ENCODE peak calls at places on chromosome 20, in nine cellular contexts. One of them, this sample, is unnamed.

GRCh38 chr20:50537546-50538201 is 27.5 kb downstream of the PTPN1 start:
- DNase-seq in PC-3: no peak
- DNase-seq in cardiac fibroblast: no peak
- DNase-seq in MCF 10A: no peak
- DNase-seq in fibroblast of the aortic adventitia: no peak
- DNase-seq in A549: no peak
- DNase-seq in astrocyte: no peak
- DNase-seq in AG09309: no peak
- DNase-seq in WERI-Rb-1: no peak
- DNase-seq in this sample: no peak

GRCh38 chr20:56359212-56360132 is 698 bp downstream of the FAM210B start:
- DNase-seq in PC-3: peak; percentile 78
- DNase-seq in cardiac fibroblast: peak; percentile 80
- DNase-seq in MCF 10A: peak; percentile 72
- DNase-seq in fibroblast of the aortic adventitia: peak; percentile 72
- DNase-seq in A549: peak; percentile 48
- DNase-seq in astrocyte: peak; percentile 73
- DNase-seq in AG09309: no peak
- DNase-seq in WERI-Rb-1: peak; percentile 39
- DNase-seq in this sample: peak; percentile 64

GRCh38 chr20:4563534-4563933 is 158.2 kb upstream of the PRND start:
- DNase-seq in PC-3: peak; percentile 78
- DNase-seq in cardiac fibroblast: peak; percentile 72
- DNase-seq in MCF 10A: peak; percentile 73
- DNase-seq in fibroblast of the aortic adventitia: peak; percentile 71
- DNase-seq in A549: peak; percentile 69
- DNase-seq in astrocyte: peak; percentile 65
- DNase-seq in AG09309: no peak
- DNase-seq in WERI-Rb-1: no peak
- DNase-seq in this sample: peak; percentile 76

GRCh38 chr20:41232971-41233926 is 84.3 kb downstream of the ZHX3 start:
- DNase-seq in PC-3: peak; percentile 79
- DNase-seq in cardiac fibroblast: peak; percentile 82
- DNase-seq in MCF 10A: peak; percentile 73
- DNase-seq in fibroblast of the aortic adventitia: peak; percentile 84
- DNase-seq in A549: peak; percentile 10
- DNase-seq in astrocyte: peak; percentile 92
- DNase-seq in AG09309: peak; percentile 60
- DNase-seq in WERI-Rb-1: no peak
- DNase-seq in this sample: peak; percentile 91

GRCh38 chr20:37179671-37180524 is 550 bp upstream of the MROH8 start:
- DNase-seq in PC-3: peak; percentile 88
- DNase-seq in cardiac fibroblast: peak; percentile 23
- DNase-seq in MCF 10A: peak; percentile 68
- DNase-seq in fibroblast of the aortic adventitia: peak; percentile 40
- DNase-seq in A549: peak; percentile 28
- DNase-seq in astrocyte: peak; percentile 76
- DNase-seq in AG09309: no peak
- DNase-seq in WERI-Rb-1: no peak
- DNase-seq in this sample: peak; percentile 78

GRCh38 chr20:48583171-48583570 is 244.6 kb downstream of the PREX1 start:
- DNase-seq in PC-3: no peak
- DNase-seq in cardiac fibroblast: no peak
- DNase-seq in MCF 10A: no peak
- DNase-seq in fibroblast of the aortic adventitia: no peak
- DNase-seq in A549: no peak
- DNase-seq in astrocyte: no peak
- DNase-seq in AG09309: no peak
- DNase-seq in WERI-Rb-1: no peak
- DNase-seq in this sample: no peak

GRCh38 chr20:5786930-5787826 is 37.0 kb downstream of the SHLD1 start:
- DNase-seq in PC-3: peak; percentile 23
- DNase-seq in cardiac fibroblast: peak; percentile 86
- DNase-seq in MCF 10A: peak; percentile 74
- DNase-seq in fibroblast of the aortic adventitia: peak; percentile 86
- DNase-seq in A549: peak; percentile 57
- DNase-seq in astrocyte: peak; percentile 57
- DNase-seq in AG09309: no peak
- DNase-seq in WERI-Rb-1: no peak
- DNase-seq in this sample: peak; percentile 28

GRCh38 chr20:24236204-24236603 is 233.2 kb upstream of the SYNDIG1 start:
- DNase-seq in PC-3: no peak
- DNase-seq in cardiac fibroblast: no peak
- DNase-seq in MCF 10A: no peak
- DNase-seq in fibroblast of the aortic adventitia: no peak
- DNase-seq in A549: no peak
- DNase-seq in astrocyte: no peak
- DNase-seq in AG09309: no peak
- DNase-seq in WERI-Rb-1: no peak
- DNase-seq in this sample: no peak

GRCh38 chr20:25282034-25282781 is 34.3 kb downstream of the PYGB start:
- DNase-seq in PC-3: no peak
- DNase-seq in cardiac fibroblast: no peak
- DNase-seq in MCF 10A: no peak
- DNase-seq in fibroblast of the aortic adventitia: no peak
- DNase-seq in A549: no peak
- DNase-seq in astrocyte: no peak
- DNase-seq in AG09309: no peak
- DNase-seq in WERI-Rb-1: peak; percentile 3
- DNase-seq in this sample: no peak

GRCh38 chr20:25863536-25864325 is 167.1 kb upstream of the ZNF337 start:
- DNase-seq in PC-3: peak; percentile 34
- DNase-seq in cardiac fibroblast: no peak
- DNase-seq in MCF 10A: no peak
- DNase-seq in fibroblast of the aortic adventitia: no peak
- DNase-seq in A549: no peak
- DNase-seq in astrocyte: no peak
- DNase-seq in AG09309: no peak
- DNase-seq in WERI-Rb-1: no peak
- DNase-seq in this sample: no peak

GRCh38 chr20:57124800-57125399 is 141.5 kb downstream of the BMP7 start:
- DNase-seq in PC-3: peak; percentile 25
- DNase-seq in cardiac fibroblast: no peak
- DNase-seq in MCF 10A: no peak
- DNase-seq in fibroblast of the aortic adventitia: no peak
- DNase-seq in A549: no peak
- DNase-seq in astrocyte: no peak
- DNase-seq in AG09309: no peak
- DNase-seq in WERI-Rb-1: no peak
- DNase-seq in this sample: no peak

GRCh38 chr20:23200914-23201313 is 114.8 kb upstream of the CD93 start:
- DNase-seq in PC-3: peak; percentile 70
- DNase-seq in cardiac fibroblast: peak; percentile 25
- DNase-seq in MCF 10A: peak; percentile 79
- DNase-seq in fibroblast of the aortic adventitia: no peak
- DNase-seq in A549: peak; percentile 66
- DNase-seq in astrocyte: peak; percentile 10
- DNase-seq in AG09309: no peak
- DNase-seq in WERI-Rb-1: peak; percentile 57
- DNase-seq in this sample: no peak

GRCh38 chr20:19712737-19713260 is 45.3 kb upstream of the RIN2 start:
- DNase-seq in PC-3: peak; percentile 9
- DNase-seq in cardiac fibroblast: no peak
- DNase-seq in MCF 10A: no peak
- DNase-seq in fibroblast of the aortic adventitia: no peak
- DNase-seq in A549: no peak
- DNase-seq in astrocyte: no peak
- DNase-seq in AG09309: no peak
- DNase-seq in WERI-Rb-1: no peak
- DNase-seq in this sample: no peak

GRCh38 chr20:58271596-58272460 is 37.7 kb upstream of the RAB22A start:
- DNase-seq in PC-3: no peak
- DNase-seq in cardiac fibroblast: no peak
- DNase-seq in MCF 10A: no peak
- DNase-seq in fibroblast of the aortic adventitia: no peak
- DNase-seq in A549: no peak
- DNase-seq in astrocyte: no peak
- DNase-seq in AG09309: no peak
- DNase-seq in WERI-Rb-1: no peak
- DNase-seq in this sample: no peak

GRCh38 chr20:60867589-60867988 is 384.5 kb upstream of the CDH4 start:
- DNase-seq in PC-3: no peak
- DNase-seq in cardiac fibroblast: no peak
- DNase-seq in MCF 10A: no peak
- DNase-seq in fibroblast of the aortic adventitia: no peak
- DNase-seq in A549: no peak
- DNase-seq in astrocyte: no peak
- DNase-seq in AG09309: no peak
- DNase-seq in WERI-Rb-1: no peak
- DNase-seq in this sample: no peak

GRCh38 chr20:57464642-57465211 is 60.2 kb downstream of the CTCFL start:
- DNase-seq in PC-3: peak; percentile 59
- DNase-seq in cardiac fibroblast: peak; percentile 33
- DNase-seq in MCF 10A: peak; percentile 62
- DNase-seq in fibroblast of the aortic adventitia: peak; percentile 16
- DNase-seq in A549: peak; percentile 71
- DNase-seq in astrocyte: no peak
- DNase-seq in AG09309: no peak
- DNase-seq in WERI-Rb-1: peak; percentile 20
- DNase-seq in this sample: peak; percentile 31

GRCh38 chr20:51767018-51767866 is 948 bp downstream of the ATP9A start:
- DNase-seq in PC-3: peak; percentile 97
- DNase-seq in cardiac fibroblast: peak; percentile 22
- DNase-seq in MCF 10A: peak; percentile 88
- DNase-seq in fibroblast of the aortic adventitia: peak; percentile 16
- DNase-seq in A549: peak; percentile 87
- DNase-seq in astrocyte: peak; percentile 18
- DNase-seq in AG09309: no peak
- DNase-seq in WERI-Rb-1: peak; percentile 90
- DNase-seq in this sample: no peak

GRCh38 chr20:61805781-61806180 is 259.9 kb downstream of the TAF4 start:
- DNase-seq in PC-3: no peak
- DNase-seq in cardiac fibroblast: no peak
- DNase-seq in MCF 10A: no peak
- DNase-seq in fibroblast of the aortic adventitia: no peak
- DNase-seq in A549: no peak
- DNase-seq in astrocyte: no peak
- DNase-seq in AG09309: no peak
- DNase-seq in WERI-Rb-1: no peak
- DNase-seq in this sample: no peak

GRCh38 chr20:35436175-35436568 is 1.9 kb downstream of the GDF5 start:
- DNase-seq in PC-3: no peak
- DNase-seq in cardiac fibroblast: no peak
- DNase-seq in MCF 10A: no peak
- DNase-seq in fibroblast of the aortic adventitia: no peak
- DNase-seq in A549: no peak
- DNase-seq in astrocyte: no peak
- DNase-seq in AG09309: no peak
- DNase-seq in WERI-Rb-1: no peak
- DNase-seq in this sample: no peak

DNA sequence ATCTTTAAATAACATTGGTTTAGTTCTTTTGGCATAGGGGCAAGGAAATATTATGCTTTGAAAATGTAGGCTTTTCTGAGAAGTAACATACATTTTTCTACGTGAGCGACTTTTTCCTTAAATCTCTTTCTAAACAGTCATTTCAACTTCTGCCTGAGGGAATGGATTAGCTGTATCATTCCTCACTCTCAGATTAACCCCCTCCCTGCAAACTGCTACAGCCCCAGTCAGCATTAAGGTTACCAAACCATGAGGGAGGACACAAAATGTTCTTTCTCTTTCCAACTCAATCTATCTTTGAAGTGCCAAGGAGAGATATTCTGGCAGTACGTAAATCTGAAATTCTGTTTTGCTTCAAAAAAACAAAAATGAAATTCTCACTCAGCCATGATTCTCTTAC is 231.3 kb upstream of the FLRT3 start:
- DNase-seq in PC-3: no peak
- DNase-seq in cardiac fibroblast: no peak
- DNase-seq in MCF 10A: no peak
- DNase-seq in fibroblast of the aortic adventitia: no peak
- DNase-seq in A549: no peak
- DNase-seq in astrocyte: no peak
- DNase-seq in AG09309: no peak
- DNase-seq in WERI-Rb-1: no peak
- DNase-seq in this sample: no peak
- TF ChIP-seq CTCF in PC-3: no peak
- TF ChIP-seq CTCF in cardiac fibroblast: no peak
- TF ChIP-seq CTCF in MCF 10A: no peak
- TF ChIP-seq CTCF in fibroblast of the aortic adventitia: no peak
- TF ChIP-seq CTCF in A549: no peak
- TF ChIP-seq CTCF in astrocyte: no peak
- TF ChIP-seq CTCF in AG09309: no peak
- TF ChIP-seq CTCF in WERI-Rb-1: no peak
- TF ChIP-seq CTCF in this sample: no peak

GRCh38 chr20:46999821-47000465 is 105.3 kb downstream of the EYA2 start:
- DNase-seq in PC-3: no peak
- DNase-seq in cardiac fibroblast: no peak
- DNase-seq in MCF 10A: no peak
- DNase-seq in fibroblast of the aortic adventitia: no peak
- DNase-seq in A549: no peak
- DNase-seq in astrocyte: no peak
- DNase-seq in AG09309: no peak
- DNase-seq in WERI-Rb-1: peak; percentile 71
- DNase-seq in this sample: no peak
- TF ChIP-seq CTCF in PC-3: no peak
- TF ChIP-seq CTCF in cardiac fibroblast: no peak
- TF ChIP-seq CTCF in MCF 10A: no peak
- TF ChIP-seq CTCF in fibroblast of the aortic adventitia: no peak
- TF ChIP-seq CTCF in A549: no peak
- TF ChIP-seq CTCF in astrocyte: no peak
- TF ChIP-seq CTCF in AG09309: no peak
- TF ChIP-seq CTCF in WERI-Rb-1: peak; percentile 20
- TF ChIP-seq CTCF in this sample: no peak

DNA sequence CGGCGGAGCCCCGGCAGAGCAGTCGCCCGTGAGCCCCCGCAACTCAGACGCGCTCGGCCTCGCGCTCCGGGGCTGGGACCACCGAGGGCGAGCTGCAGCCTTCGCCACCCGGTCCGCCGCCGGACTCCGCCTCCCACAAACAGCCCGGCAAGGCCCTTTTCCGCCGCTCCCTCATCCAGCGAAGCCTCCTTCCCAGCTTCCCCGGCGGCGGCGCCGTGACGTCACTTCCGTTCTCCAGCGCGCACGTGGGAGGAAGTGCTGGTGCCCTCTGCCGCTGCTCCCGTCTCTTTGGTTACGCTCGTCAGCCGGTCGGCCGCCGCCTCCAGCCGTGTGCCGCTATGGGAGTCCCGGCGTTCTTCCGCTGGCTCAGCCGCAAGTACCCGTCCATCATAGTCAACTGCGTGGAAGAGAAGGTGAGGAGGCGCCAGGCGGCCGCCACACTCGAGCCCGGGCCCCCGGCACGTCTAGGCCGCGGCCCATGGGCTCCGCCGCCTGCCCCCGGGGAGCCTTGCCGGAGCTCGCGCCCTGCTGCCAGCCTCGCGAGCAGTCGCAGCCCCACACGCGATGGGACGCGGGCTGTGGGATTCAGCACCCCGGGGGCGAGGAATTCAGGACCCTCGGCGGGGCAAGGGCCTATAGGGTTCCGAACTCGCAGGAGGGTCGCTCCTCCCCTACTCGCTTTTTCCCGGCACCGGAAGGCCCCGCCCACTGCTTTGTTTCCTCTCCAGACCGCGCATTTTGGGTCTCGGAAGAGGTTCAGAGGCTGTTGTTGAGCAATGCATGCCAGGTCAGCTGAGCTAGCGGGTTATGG is at the start of gene XRN2:
- DNase-seq in PC-3: peak; percentile 97
- DNase-seq in cardiac fibroblast: peak; percentile 96
- DNase-seq in MCF 10A: peak; percentile 95
- DNase-seq in fibroblast of the aortic adventitia: peak; percentile 93
- DNase-seq in A549: peak; percentile 97
- DNase-seq in astrocyte: peak; percentile 90
- DNase-seq in AG09309: peak; percentile 55
- DNase-seq in WERI-Rb-1: peak; percentile 94
- DNase-seq in this sample: peak; percentile 91
- TF ChIP-seq CTCF in PC-3: peak; percentile 27
- TF ChIP-seq CTCF in cardiac fibroblast: no peak
- TF ChIP-seq CTCF in MCF 10A: no peak
- TF ChIP-seq CTCF in fibroblast of the aortic adventitia: no peak
- TF ChIP-seq CTCF in A549: no peak
- TF ChIP-seq CTCF in astrocyte: no peak
- TF ChIP-seq CTCF in AG09309: no peak
- TF ChIP-seq CTCF in WERI-Rb-1: peak; percentile 2
- TF ChIP-seq CTCF in this sample: peak; percentile 32

GRCh38 chr20:59472059-59472458 is 132.3 kb upstream of the PHACTR3 start:
- DNase-seq in PC-3: no peak
- DNase-seq in cardiac fibroblast: no peak
- DNase-seq in MCF 10A: no peak
- DNase-seq in fibroblast of the aortic adventitia: no peak
- DNase-seq in A549: no peak
- DNase-seq in astrocyte: no peak
- DNase-seq in AG09309: no peak
- DNase-seq in WERI-Rb-1: no peak
- DNase-seq in this sample: no peak
- TF ChIP-seq CTCF in PC-3: no peak
- TF ChIP-seq CTCF in cardiac fibroblast: no peak
- TF ChIP-seq CTCF in MCF 10A: no peak
- TF ChIP-seq CTCF in fibroblast of the aortic adventitia: no peak
- TF ChIP-seq CTCF in A549: no peak
- TF ChIP-seq CTCF in astrocyte: no peak
- TF ChIP-seq CTCF in AG09309: no peak
- TF ChIP-seq CTCF in WERI-Rb-1: no peak
- TF ChIP-seq CTCF in this sample: no peak

This sample was measured in HFFc6.